ENCODE peak calls at places on chromosomes 5 and 9, in nine cellular contexts. Z is stomach, A is sigmoid colon, D is A549, B is suprapubic skin, R is transverse colon, I is upper lobe of left lung, U is ovary, W is GM12878. T is an unnamed sample.

GRCh38 chr5:96753848-96754247 is 53.9 kb downstream of the ERAP1 start:
- DNase-seq in Z (no peak), A (no peak), D (no peak), B (no peak), R (no peak), I (no peak), U (no peak), W (no peak), T (no peak)

GRCh38 chr9:95270790-95271189 is 46.7 kb downstream of the FANCC start:
- DNase-seq in Z (no peak), A (no peak), D (no peak), B (no peak), R (no peak), I (no peak), U (no peak), W (no peak), T (no peak)

GRCh38 chr9:2055203-2055658 is 40.1 kb downstream of the SMARCA2 start:
- DNase-seq in Z (no peak), A (no peak), D (no peak), B (no peak), R (no peak), I (no peak), U (no peak), W (peak), T (no peak)

GRCh38 chr9:121322037-121322736 is 47.9 kb downstream of the STOM start:
- DNase-seq in Z (no peak), A (no peak), D (peak), B (no peak), R (no peak), I (no peak), U (no peak), W (no peak), T (no peak)

GRCh38 chr5:37565067-37565670 is 186.1 kb downstream of the WDR70 start:
- DNase-seq in Z (no peak), A (no peak), D (no peak), B (no peak), R (no peak), I (no peak), U (no peak), W (no peak), T (no peak)

GRCh38 chr5:10735569-10736255 is 25.3 kb downstream of the DAP start:
- DNase-seq in Z (no peak), A (no peak), D (no peak), B (no peak), R (no peak), I (no peak), U (no peak), W (no peak), T (no peak)

GRCh38 chr5:137501226-137501625 is 2.1 kb upstream of the SPOCK1 start:
- DNase-seq in Z (no peak), A (no peak), D (no peak), B (no peak), R (no peak), I (no peak), U (no peak), W (no peak), T (no peak)

GRCh38 chr5:84091400-84091799 is 293.3 kb downstream of the EDIL3 start:
- DNase-seq in Z (no peak), A (no peak), D (peak), B (no peak), R (no peak), I (no peak), U (no peak), W (peak), T (no peak)

GRCh38 chr9:116901260-116901659 is 214.2 kb downstream of the TRIM32 start:
- DNase-seq in Z (no peak), A (no peak), D (no peak), B (no peak), R (no peak), I (no peak), U (no peak), W (no peak), T (no peak)

GRCh38 chr5:78929833-78930232 is 55.3 kb downstream of the ARSB start:
- DNase-seq in Z (no peak), A (no peak), D (no peak), B (no peak), R (no peak), I (no peak), U (no peak), W (no peak), T (no peak)

GRCh38 chr5:3313569-3313968 is 282.1 kb upstream of the IRX1 start:
- DNase-seq in Z (no peak), A (no peak), D (no peak), B (no peak), R (no peak), I (no peak), U (no peak), W (no peak), T (no peak)

GRCh38 chr5:142977363-142978051 is 207.3 kb downstream of the ARHGAP26 start:
- DNase-seq in Z (no peak), A (no peak), D (no peak), B (no peak), R (no peak), I (no peak), U (no peak), W (peak), T (no peak)

GRCh38 chr9:23824241-23825142 is 1.5 kb downstream of the ELAVL2 start:
- DNase-seq in Z (no peak), A (no peak), D (no peak), B (no peak), R (peak), I (peak), U (no peak), W (no peak), T (no peak)

GRCh38 chr9:87537625-87538024 is 40.0 kb downstream of the DAPK1 start:
- DNase-seq in Z (no peak), A (no peak), D (no peak), B (no peak), R (no peak), I (no peak), U (no peak), W (no peak), T (no peak)

GRCh38 chr9:7665874-7666273 is 133.7 kb downstream of the DMAC1 start:
- DNase-seq in Z (no peak), A (no peak), D (no peak), B (no peak), R (no peak), I (no peak), U (no peak), W (no peak), T (no peak)

GRCh38 chr5:135996611-135997010 is 32.2 kb upstream of the TGFBI start:
- DNase-seq in Z (no peak), A (no peak), D (no peak), B (no peak), R (no peak), I (no peak), U (no peak), W (no peak), T (no peak)

GRCh38 chr9:18821794-18822193 is 211.2 kb downstream of the SAXO1 start:
- DNase-seq in Z (no peak), A (no peak), D (no peak), B (no peak), R (no peak), I (no peak), U (no peak), W (no peak), T (no peak)

GRCh38 chr5:13739462-13739861 is 205.0 kb downstream of the DNAH5 start:
- DNase-seq in Z (no peak), A (no peak), D (no peak), B (no peak), R (no peak), I (no peak), U (no peak), W (no peak), T (no peak)

GRCh38 chr9:90642570-90643539 is at the start of gene DIRAS2:
- DNase-seq in Z (peak), A (no peak), D (peak), B (no peak), R (peak), I (peak), U (peak), W (no peak), T (no peak)

GRCh38 chr5:168093200-168093930 is 198.1 kb upstream of the WWC1 start:
- DNase-seq in Z (no peak), A (no peak), D (no peak), B (no peak), R (no peak), I (no peak), U (no peak), W (no peak), T (no peak)

GRCh38 chr5:159891371-159891770 is 24.9 kb upstream of the ADRA1B start:
- DNase-seq in Z (no peak), A (no peak), D (no peak), B (no peak), R (no peak), I (no peak), U (no peak), W (no peak), T (no peak)

GRCh38 chr9:115653231-115653630 is 500.4 kb upstream of the PAPPA start:
- DNase-seq in Z (no peak), A (peak), D (no peak), B (no peak), R (no peak), I (no peak), U (no peak), W (no peak), T (no peak)

GRCh38 chr5:160463775-160464465 is 42.3 kb downstream of the PTTG1 start:
- DNase-seq in Z (no peak), A (no peak), D (no peak), B (no peak), R (no peak), I (no peak), U (no peak), W (no peak), T (no peak)

GRCh38 chr5:103256178-103256577 is 2.4 kb upstream of the MACIR start:
- DNase-seq in Z (no peak), A (no peak), D (peak), B (no peak), R (no peak), I (no peak), U (no peak), W (no peak), T (no peak)

GRCh38 chr9:122122903-122123632 is 30.0 kb upstream of the TTLL11 start:
- DNase-seq in Z (peak), A (peak), D (peak), B (no peak), R (peak), I (no peak), U (peak), W (no peak), T (peak)

GRCh38 chr5:11642398-11642797 is 261.8 kb downstream of the CTNND2 start:
- DNase-seq in Z (no peak), A (no peak), D (no peak), B (no peak), R (no peak), I (no peak), U (no peak), W (no peak), T (no peak)

GRCh38 chr5:82387041-82387818 is 109.1 kb upstream of the RPS23 start:
- DNase-seq in Z (no peak), A (no peak), D (peak), B (no peak), R (no peak), I (no peak), U (peak), W (no peak), T (no peak)

GRCh38 chr5:134509308-134510040 is 16.0 kb upstream of the JADE2 start:
- DNase-seq in Z (peak), A (peak), D (peak), B (no peak), R (no peak), I (no peak), U (no peak), W (no peak), T (no peak)

GRCh38 chr5:118529361-118530154 is 458.8 kb downstream of the DTWD2 start:
- DNase-seq in Z (peak), A (no peak), D (no peak), B (no peak), R (no peak), I (no peak), U (no peak), W (no peak), T (no peak)

GRCh38 chr9:129270205-129270604 is 92.1 kb upstream of the IER5L start:
- DNase-seq in Z (peak), A (no peak), D (no peak), B (no peak), R (peak), I (no peak), U (peak), W (peak), T (no peak)

GRCh38 chr9:115000217-115000639 is 69.8 kb upstream of the TNFSF8 start:
- DNase-seq in Z (no peak), A (no peak), D (no peak), B (no peak), R (no peak), I (no peak), U (no peak), W (no peak), T (no peak)

GRCh38 chr5:109656829-109657228 is 32.9 kb upstream of the MAN2A1 start:
- DNase-seq in Z (no peak), A (peak), D (no peak), B (no peak), R (peak), I (no peak), U (no peak), W (no peak), T (peak)

GRCh38 chr9:98522487-98522886 is 186.2 kb downstream of the GABBR2 start:
- DNase-seq in Z (no peak), A (no peak), D (no peak), B (no peak), R (no peak), I (no peak), U (no peak), W (no peak), T (no peak)

GRCh38 chr9:126788631-126789349 is 16.1 kb upstream of the ZBTB43 start:
- DNase-seq in Z (no peak), A (peak), D (peak), B (no peak), R (no peak), I (no peak), U (no peak), W (no peak), T (no peak)

GRCh38 chr9:122356627-122357026 is 14.2 kb upstream of the PTGS1 start:
- DNase-seq in Z (no peak), A (no peak), D (no peak), B (no peak), R (no peak), I (no peak), U (no peak), W (no peak), T (no peak)

GRCh38 chr5:129820-130219 is 37.9 kb downstream of the PLEKHG4B start:
- DNase-seq in Z (no peak), A (no peak), D (no peak), B (no peak), R (no peak), I (no peak), U (no peak), W (no peak), T (no peak)

GRCh38 chr9:2179557-2179956 is 164.4 kb downstream of the SMARCA2 start:
- DNase-seq in Z (no peak), A (no peak), D (no peak), B (no peak), R (no peak), I (no peak), U (no peak), W (no peak), T (no peak)

GRCh38 chr5:126428421-126428820 is 5.2 kb downstream of the GRAMD2B start:
- DNase-seq in Z (no peak), A (no peak), D (no peak), B (no peak), R (no peak), I (no peak), U (no peak), W (no peak), T (no peak)

GRCh38 chr5:126419102-126419501 is 4.1 kb upstream of the GRAMD2B start:
- DNase-seq in Z (no peak), A (no peak), D (no peak), B (no peak), R (no peak), I (no peak), U (no peak), W (no peak), T (no peak)

GRCh38 chr5:126422994-126423788 is at the start of gene GRAMD2B:
- DNase-seq in Z (peak), A (peak), D (peak), B (peak), R (peak), I (peak), U (peak), W (peak), T (peak)
- TF ChIP-seq POLR2A in Z (no peak), A (peak), D (peak), B (peak), R (peak), I (peak), U (peak), W (peak), T (peak)

GRCh38 chr5:107655836-107656235 is 14.9 kb downstream of the EFNA5 start:
- DNase-seq in Z (no peak), A (no peak), D (no peak), B (no peak), R (no peak), I (no peak), U (no peak), W (no peak), T (no peak)

GRCh38 chr5:107651326-107651725 is 19.4 kb downstream of the EFNA5 start:
- DNase-seq in Z (no peak), A (no peak), D (no peak), B (no peak), R (no peak), I (no peak), U (no peak), W (no peak), T (no peak)

GRCh38 chr5:107653685-107654084 is 17.1 kb downstream of the EFNA5 start:
- DNase-seq in Z (no peak), A (no peak), D (no peak), B (no peak), R (no peak), I (no peak), U (no peak), W (no peak), T (no peak)

GRCh38 chr5:107654827-107655226 is 15.9 kb downstream of the EFNA5 start:
- DNase-seq in Z (no peak), A (no peak), D (no peak), B (no peak), R (no peak), I (no peak), U (no peak), W (no peak), T (no peak)

DNA sequence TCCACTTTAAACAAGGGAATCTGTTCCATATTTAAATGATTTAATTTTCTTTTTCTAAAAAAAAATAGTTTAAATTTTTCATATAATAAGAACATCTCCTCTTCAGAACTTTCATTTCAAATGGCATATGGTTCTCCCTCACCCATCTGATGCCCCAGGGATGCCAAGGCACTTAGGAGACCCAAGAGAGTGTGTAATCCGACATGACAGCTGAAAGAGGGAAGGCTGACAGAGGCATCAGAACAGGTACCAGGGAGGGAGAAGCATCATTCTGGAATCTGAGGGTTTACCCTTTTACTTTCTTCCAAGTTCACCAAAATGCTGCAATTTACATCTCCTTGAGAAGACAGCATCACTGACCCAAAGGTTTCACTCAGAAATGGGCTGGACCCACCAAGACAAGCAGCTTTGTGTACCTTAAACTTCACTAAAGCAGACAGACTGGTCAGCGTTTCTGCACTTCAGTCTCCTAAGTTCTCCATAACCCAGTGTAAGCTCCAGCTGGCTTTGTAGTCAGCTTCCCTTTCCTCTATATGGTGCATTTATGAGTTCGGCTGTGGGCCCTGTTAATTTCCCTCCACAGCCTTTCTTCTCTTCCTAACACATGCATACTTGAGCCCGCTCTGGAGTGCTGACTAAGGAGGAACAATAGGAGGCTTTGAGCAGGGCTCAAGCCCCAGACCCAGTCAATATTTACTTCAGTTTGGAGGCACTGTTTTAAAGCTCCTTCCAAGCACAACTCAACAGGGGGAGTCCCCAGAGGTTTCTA is 17.7 kb downstream of the EFNA5 start:
- DNase-seq in Z (peak), A (no peak), D (no peak), B (no peak), R (no peak), I (no peak), U (no peak), W (no peak), T (no peak)
- TF ChIP-seq EP300 in Z (no peak), A (no peak), D (no peak), B (no peak), R (no peak), I (no peak), U (no peak), W (no peak), T (no peak)

GRCh38 chr5:56480305-56481146 is 247.4 kb upstream of the ANKRD55 start:
- DNase-seq in Z (peak), A (peak), D (no peak), B (peak), R (peak), I (peak), U (peak), W (peak), T (peak)

GRCh38 chr5:56479701-56480304 is 246.7 kb upstream of the ANKRD55 start:
- DNase-seq in Z (no peak), A (no peak), D (no peak), B (no peak), R (no peak), I (peak), U (no peak), W (peak), T (no peak)

GRCh38 chr5:56481998-56482698 is 249.0 kb upstream of the ANKRD55 start:
- DNase-seq in Z (no peak), A (no peak), D (no peak), B (no peak), R (no peak), I (no peak), U (no peak), W (no peak), T (no peak)

GRCh38 chr5:56479126-56479525 is 246.0 kb upstream of the ANKRD55 start:
- DNase-seq in Z (no peak), A (no peak), D (no peak), B (no peak), R (no peak), I (no peak), U (no peak), W (no peak), T (no peak)

DNA sequence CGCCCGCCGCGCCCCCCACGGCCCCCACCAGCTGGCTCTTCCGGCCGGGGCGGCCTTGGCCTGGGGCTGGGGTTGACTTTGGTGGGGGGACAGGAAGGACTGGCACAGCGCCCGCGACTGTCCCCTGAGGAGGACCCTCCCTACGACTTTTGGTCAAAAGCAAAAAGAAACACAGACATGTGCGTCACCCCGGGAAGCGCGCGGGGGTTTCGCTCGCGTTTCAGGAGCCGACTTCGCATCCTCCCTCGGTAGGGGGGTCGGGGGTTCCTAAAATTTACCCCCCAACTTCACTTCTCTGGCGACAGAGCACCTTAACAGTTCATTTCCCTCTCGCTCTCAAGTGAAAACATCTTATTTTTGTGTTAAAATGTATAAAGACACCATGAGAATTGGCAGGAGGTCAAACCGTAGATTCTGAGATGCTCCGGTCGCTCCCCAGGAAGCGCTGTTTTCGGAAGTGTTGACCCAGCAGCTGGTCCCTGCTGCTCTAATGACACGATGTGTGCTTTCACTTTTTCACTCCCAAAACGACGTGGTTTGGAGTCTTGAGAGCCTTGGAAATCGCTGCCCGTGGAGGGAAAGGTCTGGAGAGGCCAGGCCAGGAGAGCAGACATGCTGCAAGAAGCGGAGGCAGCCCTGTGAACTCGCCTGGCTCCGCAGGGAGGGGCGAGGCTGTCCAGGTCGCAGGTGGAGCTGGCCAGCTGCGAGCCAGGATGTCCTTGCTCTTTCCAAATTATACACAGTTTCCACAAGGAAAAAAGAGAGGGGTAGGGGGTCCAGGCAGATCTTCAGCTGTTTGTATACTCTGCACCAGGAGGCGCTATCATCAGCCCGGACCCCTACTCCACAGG is 248.2 kb upstream of the ANKRD55 start:
- DNase-seq in Z (peak), A (peak), D (no peak), B (no peak), R (peak), I (peak), U (peak), W (peak), T (no peak)
- TF ChIP-seq POLR2A in Z (no peak), A (no peak), D (no peak), B (no peak), R (no peak), I (no peak), U (no peak), W (no peak), T (no peak)

DNA sequence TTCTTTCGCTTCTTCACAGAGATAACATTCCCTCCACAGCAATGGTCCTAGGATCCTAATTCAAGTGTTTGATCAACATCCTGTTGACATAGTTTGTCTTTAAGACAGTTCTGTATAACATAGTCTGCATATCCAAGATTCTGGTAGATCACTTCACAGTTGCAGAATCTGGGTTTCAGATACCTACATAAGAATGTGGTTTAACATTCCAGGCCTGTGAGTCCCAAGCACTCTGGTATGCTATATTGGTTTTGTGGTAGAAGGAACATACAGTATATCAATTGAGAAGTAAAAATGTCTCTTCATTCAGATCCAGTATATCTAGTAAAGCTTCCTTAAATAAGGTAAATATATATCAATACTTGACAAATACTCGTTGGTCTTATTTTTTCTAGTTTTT is 914.2 kb upstream of the CDH6 start:
- DNase-seq in Z (no peak), A (no peak), D (no peak), B (no peak), R (no peak), I (no peak), U (no peak), W (no peak), T (no peak)
- TF ChIP-seq EP300 in Z (no peak), A (no peak), D (no peak), B (no peak), R (no peak), I (no peak), U (no peak), W (no peak), T (no peak)

T was measured in tibial nerve.